ENCODE peak calls at places on chromosomes 12 and 14, in seven cellular contexts. One of them, this sample, is unnamed.

GRCh38 chr12:19443585-19443984 is 4.3 kb downstream of the AEBP2 start:
- DNase-seq in NCI-H1092 treated with DMSO at 0.1 percent for 48 hours: no peak
- DNase-seq in KBM-7: no peak
- DNase-seq in H7: no peak
- DNase-seq in left lung: no peak
- DNase-seq in neuronal stem cell: no peak
- DNase-seq in choroid plexus epithelial cell: no peak
- DNase-seq in this sample: no peak

GRCh38 chr12:74538491-74539258 is 1.0 kb downstream of the ATXN7L3B start:
- DNase-seq in left lung: no peak
- DNase-seq in neuronal stem cell: no peak
- DNase-seq in NCI-H1092 treated with DMSO at 0.1 percent for 48 hours: no peak
- DNase-seq in KBM-7: peak; percentile 25
- DNase-seq in choroid plexus epithelial cell: peak; percentile 12
- DNase-seq in H7: no peak
- DNase-seq in this sample: peak; percentile 2

GRCh38 chr14:61064210-61064609 is 83.2 kb downstream of the SLC38A6 start:
- DNase-seq in H7: no peak
- DNase-seq in KBM-7: no peak
- DNase-seq in left lung: no peak
- DNase-seq in choroid plexus epithelial cell: no peak
- DNase-seq in neuronal stem cell: no peak
- DNase-seq in NCI-H1092 treated with DMSO at 0.1 percent for 48 hours: no peak
- DNase-seq in this sample: no peak

GRCh38 chr12:92186038-92186470 is 40.4 kb upstream of the BTG1 start:
- DNase-seq in H7: no peak
- DNase-seq in NCI-H1092 treated with DMSO at 0.1 percent for 48 hours: no peak
- DNase-seq in neuronal stem cell: no peak
- DNase-seq in choroid plexus epithelial cell: no peak
- DNase-seq in KBM-7: no peak
- DNase-seq in left lung: no peak
- DNase-seq in this sample: no peak

GRCh38 chr14:96176811-96177211 is 27.8 kb upstream of the BDKRB2 start:
- DNase-seq in choroid plexus epithelial cell: peak; percentile 78
- DNase-seq in KBM-7: no peak
- DNase-seq in NCI-H1092 treated with DMSO at 0.1 percent for 48 hours: no peak
- DNase-seq in left lung: no peak
- DNase-seq in neuronal stem cell: no peak
- DNase-seq in H7: no peak
- DNase-seq in this sample: peak; percentile 68

GRCh38 chr12:110579239-110579888 is 3.8 kb downstream of the PPTC7 start:
- DNase-seq in choroid plexus epithelial cell: no peak
- DNase-seq in NCI-H1092 treated with DMSO at 0.1 percent for 48 hours: no peak
- DNase-seq in KBM-7: no peak
- DNase-seq in neuronal stem cell: no peak
- DNase-seq in H7: no peak
- DNase-seq in left lung: no peak
- DNase-seq in this sample: no peak

GRCh38 chr14:102071283-102071998 is 15.4 kb downstream of the HSP90AA1 start:
- DNase-seq in left lung: no peak
- DNase-seq in H7: no peak
- DNase-seq in NCI-H1092 treated with DMSO at 0.1 percent for 48 hours: no peak
- DNase-seq in choroid plexus epithelial cell: peak; percentile 41
- DNase-seq in KBM-7: no peak
- DNase-seq in neuronal stem cell: no peak
- DNase-seq in this sample: peak; percentile 88

GRCh38 chr12:24045816-24046257 is 96.4 kb upstream of the SOX5 start:
- DNase-seq in left lung: no peak
- DNase-seq in neuronal stem cell: no peak
- DNase-seq in KBM-7: no peak
- DNase-seq in choroid plexus epithelial cell: peak; percentile 93
- DNase-seq in NCI-H1092 treated with DMSO at 0.1 percent for 48 hours: no peak
- DNase-seq in H7: no peak
- DNase-seq in this sample: peak; percentile 90

GRCh38 chr14:95227279-95227860 is 70.0 kb upstream of the DICER1 start:
- DNase-seq in neuronal stem cell: no peak
- DNase-seq in H7: no peak
- DNase-seq in KBM-7: no peak
- DNase-seq in left lung: no peak
- DNase-seq in NCI-H1092 treated with DMSO at 0.1 percent for 48 hours: peak; percentile 95
- DNase-seq in choroid plexus epithelial cell: peak; percentile 74
- DNase-seq in this sample: peak; percentile 46

GRCh38 chr14:29521526-29522137 is 406.0 kb downstream of the PRKD1 start:
- DNase-seq in choroid plexus epithelial cell: peak; percentile 29
- DNase-seq in H7: peak; percentile 47
- DNase-seq in NCI-H1092 treated with DMSO at 0.1 percent for 48 hours: peak; percentile 41
- DNase-seq in KBM-7: peak; percentile 13
- DNase-seq in neuronal stem cell: peak; percentile 38
- DNase-seq in left lung: no peak
- DNase-seq in this sample: no peak

GRCh38 chr12:51922762-51923505 is 15.6 kb downstream of the ACVRL1 start:
- DNase-seq in KBM-7: no peak
- DNase-seq in left lung: no peak
- DNase-seq in H7: no peak
- DNase-seq in neuronal stem cell: no peak
- DNase-seq in NCI-H1092 treated with DMSO at 0.1 percent for 48 hours: no peak
- DNase-seq in choroid plexus epithelial cell: peak; percentile 50
- DNase-seq in this sample: peak; percentile 20

GRCh38 chr12:71636704-71637115 is 26.9 kb downstream of the ZFC3H1 start:
- DNase-seq in KBM-7: peak; percentile 64
- DNase-seq in NCI-H1092 treated with DMSO at 0.1 percent for 48 hours: peak; percentile 60
- DNase-seq in left lung: no peak
- DNase-seq in choroid plexus epithelial cell: peak; percentile 88
- DNase-seq in H7: peak; percentile 57
- DNase-seq in neuronal stem cell: peak; percentile 55
- DNase-seq in this sample: peak; percentile 51

GRCh38 chr12:116528067-116528466 is 31.1 kb upstream of the MAP1LC3B2 start:
- DNase-seq in NCI-H1092 treated with DMSO at 0.1 percent for 48 hours: no peak
- DNase-seq in left lung: no peak
- DNase-seq in H7: no peak
- DNase-seq in KBM-7: peak; percentile 40
- DNase-seq in neuronal stem cell: no peak
- DNase-seq in choroid plexus epithelial cell: peak; percentile 56
- DNase-seq in this sample: peak; percentile 82

GRCh38 chr14:98682031-98682430 is 590.0 kb downstream of the BCL11B start:
- DNase-seq in H7: no peak
- DNase-seq in neuronal stem cell: no peak
- DNase-seq in NCI-H1092 treated with DMSO at 0.1 percent for 48 hours: no peak
- DNase-seq in KBM-7: no peak
- DNase-seq in left lung: no peak
- DNase-seq in choroid plexus epithelial cell: no peak
- DNase-seq in this sample: no peak

GRCh38 chr14:103296987-103297386 is 37.0 kb upstream of the EIF5 start:
- DNase-seq in NCI-H1092 treated with DMSO at 0.1 percent for 48 hours: no peak
- DNase-seq in KBM-7: no peak
- DNase-seq in neuronal stem cell: no peak
- DNase-seq in H7: peak; percentile 74
- DNase-seq in choroid plexus epithelial cell: no peak
- DNase-seq in left lung: no peak
- DNase-seq in this sample: no peak

GRCh38 chr14:52124791-52125661 is 56.2 kb upstream of the NID2 start:
- DNase-seq in neuronal stem cell: no peak
- DNase-seq in H7: peak; percentile 70
- DNase-seq in KBM-7: no peak
- DNase-seq in NCI-H1092 treated with DMSO at 0.1 percent for 48 hours: no peak
- DNase-seq in left lung: no peak
- DNase-seq in choroid plexus epithelial cell: peak; percentile 93
- DNase-seq in this sample: peak; percentile 57

GRCh38 chr14:94390372-94391086 is 2.1 kb upstream of the SERPINA1 start:
- DNase-seq in choroid plexus epithelial cell: no peak
- DNase-seq in neuronal stem cell: no peak
- DNase-seq in left lung: peak; percentile 97
- DNase-seq in NCI-H1092 treated with DMSO at 0.1 percent for 48 hours: peak; percentile 10
- DNase-seq in H7: peak; percentile 55
- DNase-seq in KBM-7: no peak
- DNase-seq in this sample: no peak

GRCh38 chr12:63093711-63094110 is 57.3 kb downstream of the AVPR1A start:
- DNase-seq in neuronal stem cell: no peak
- DNase-seq in H7: no peak
- DNase-seq in NCI-H1092 treated with DMSO at 0.1 percent for 48 hours: no peak
- DNase-seq in choroid plexus epithelial cell: no peak
- DNase-seq in left lung: no peak
- DNase-seq in KBM-7: no peak
- DNase-seq in this sample: no peak

GRCh38 chr12:74119811-74120362 is 417.7 kb upstream of the ATXN7L3B start:
- DNase-seq in choroid plexus epithelial cell: no peak
- DNase-seq in KBM-7: no peak
- DNase-seq in neuronal stem cell: no peak
- DNase-seq in NCI-H1092 treated with DMSO at 0.1 percent for 48 hours: no peak
- DNase-seq in left lung: no peak
- DNase-seq in H7: no peak
- DNase-seq in this sample: no peak

GRCh38 chr12:47938093-47938492 is 25.3 kb upstream of the TMEM106C start:
- DNase-seq in H7: no peak
- DNase-seq in choroid plexus epithelial cell: peak; percentile 26
- DNase-seq in neuronal stem cell: no peak
- DNase-seq in KBM-7: no peak
- DNase-seq in NCI-H1092 treated with DMSO at 0.1 percent for 48 hours: no peak
- DNase-seq in left lung: no peak
- DNase-seq in this sample: peak; percentile 31

GRCh38 chr12:47155457-47156166 is 75.9 kb upstream of the AMIGO2 start:
- DNase-seq in KBM-7: no peak
- DNase-seq in choroid plexus epithelial cell: no peak
- DNase-seq in neuronal stem cell: no peak
- DNase-seq in left lung: no peak
- DNase-seq in NCI-H1092 treated with DMSO at 0.1 percent for 48 hours: peak; percentile 26
- DNase-seq in H7: no peak
- DNase-seq in this sample: peak; percentile 54

GRCh38 chr12:54338682-54339296 is 13.9 kb downstream of the COPZ1 start:
- DNase-seq in KBM-7: no peak
- DNase-seq in H7: no peak
- DNase-seq in choroid plexus epithelial cell: peak; percentile 74
- DNase-seq in left lung: no peak
- DNase-seq in NCI-H1092 treated with DMSO at 0.1 percent for 48 hours: no peak
- DNase-seq in neuronal stem cell: no peak
- DNase-seq in this sample: peak; percentile 74

GRCh38 chr14:53368714-53369191 is 215.6 kb upstream of the DDHD1 start:
- DNase-seq in left lung: no peak
- DNase-seq in H7: no peak
- DNase-seq in choroid plexus epithelial cell: peak; percentile 67
- DNase-seq in NCI-H1092 treated with DMSO at 0.1 percent for 48 hours: no peak
- DNase-seq in KBM-7: no peak
- DNase-seq in neuronal stem cell: no peak
- DNase-seq in this sample: peak; percentile 91

GRCh38 chr14:56023681-56024080 is 94.5 kb upstream of the PELI2 start:
- DNase-seq in NCI-H1092 treated with DMSO at 0.1 percent for 48 hours: no peak
- DNase-seq in neuronal stem cell: no peak
- DNase-seq in choroid plexus epithelial cell: no peak
- DNase-seq in left lung: no peak
- DNase-seq in H7: no peak
- DNase-seq in KBM-7: no peak
- DNase-seq in this sample: no peak

GRCh38 chr14:91373591-91374245 is 43.9 kb downstream of the CCDC88C start:
- DNase-seq in KBM-7: peak; percentile 46
- DNase-seq in choroid plexus epithelial cell: no peak
- DNase-seq in neuronal stem cell: no peak
- DNase-seq in NCI-H1092 treated with DMSO at 0.1 percent for 48 hours: peak; percentile 65
- DNase-seq in left lung: no peak
- DNase-seq in H7: no peak
- DNase-seq in this sample: no peak

GRCh38 chr12:122080149-122081107 is 1.9 kb downstream of the MLXIP start:
- DNase-seq in H7: peak; percentile 64
- DNase-seq in KBM-7: peak; percentile 78
- DNase-seq in neuronal stem cell: no peak
- DNase-seq in left lung: peak; percentile 77
- DNase-seq in NCI-H1092 treated with DMSO at 0.1 percent for 48 hours: no peak
- DNase-seq in choroid plexus epithelial cell: peak; percentile 83
- DNase-seq in this sample: peak; percentile 82

GRCh38 chr12:118044075-118044474 is 16.9 kb downstream of the WSB2 start:
- DNase-seq in KBM-7: no peak
- DNase-seq in H7: no peak
- DNase-seq in neuronal stem cell: no peak
- DNase-seq in choroid plexus epithelial cell: no peak
- DNase-seq in left lung: no peak
- DNase-seq in NCI-H1092 treated with DMSO at 0.1 percent for 48 hours: no peak
- DNase-seq in this sample: no peak

GRCh38 chr12:59444932-59445331 is 150.9 kb upstream of the SLC16A7 start:
- DNase-seq in KBM-7: no peak
- DNase-seq in H7: no peak
- DNase-seq in NCI-H1092 treated with DMSO at 0.1 percent for 48 hours: no peak
- DNase-seq in left lung: no peak
- DNase-seq in choroid plexus epithelial cell: peak; percentile 53
- DNase-seq in neuronal stem cell: no peak
- DNase-seq in this sample: no peak

GRCh38 chr12:129871991-129872969 is 31.5 kb downstream of the TMEM132D start:
- DNase-seq in KBM-7: no peak
- DNase-seq in neuronal stem cell: peak; percentile 82
- DNase-seq in choroid plexus epithelial cell: no peak
- DNase-seq in H7: peak; percentile 35
- DNase-seq in left lung: no peak
- DNase-seq in NCI-H1092 treated with DMSO at 0.1 percent for 48 hours: peak; percentile 48
- DNase-seq in this sample: no peak

GRCh38 chr12:33676866-33677265 is 237.2 kb upstream of the SYT10 start:
- DNase-seq in KBM-7: no peak
- DNase-seq in left lung: no peak
- DNase-seq in choroid plexus epithelial cell: no peak
- DNase-seq in neuronal stem cell: no peak
- DNase-seq in H7: no peak
- DNase-seq in NCI-H1092 treated with DMSO at 0.1 percent for 48 hours: no peak
- DNase-seq in this sample: no peak

GRCh38 chr12:95118138-95118787 is 44.8 kb upstream of the NR2C1 start:
- DNase-seq in left lung: no peak
- DNase-seq in neuronal stem cell: no peak
- DNase-seq in H7: no peak
- DNase-seq in choroid plexus epithelial cell: peak; percentile 69
- DNase-seq in NCI-H1092 treated with DMSO at 0.1 percent for 48 hours: no peak
- DNase-seq in KBM-7: no peak
- DNase-seq in this sample: peak; percentile 90

GRCh38 chr12:121576851-121577391 is 3.9 kb downstream of the KDM2B start:
- DNase-seq in neuronal stem cell: peak; percentile 87
- DNase-seq in choroid plexus epithelial cell: peak; percentile 55
- DNase-seq in NCI-H1092 treated with DMSO at 0.1 percent for 48 hours: no peak
- DNase-seq in KBM-7: peak; percentile 49
- DNase-seq in left lung: no peak
- DNase-seq in H7: peak; percentile 88
- DNase-seq in this sample: peak; percentile 85

GRCh38 chr14:54146601-54147000 is 190.0 kb upstream of the BMP4 start:
- DNase-seq in left lung: no peak
- DNase-seq in H7: no peak
- DNase-seq in KBM-7: no peak
- DNase-seq in choroid plexus epithelial cell: no peak
- DNase-seq in NCI-H1092 treated with DMSO at 0.1 percent for 48 hours: no peak
- DNase-seq in neuronal stem cell: no peak
- DNase-seq in this sample: no peak